ENCODE peak calls at places on chromosome 7, in six cellular contexts. F is cardiac fibroblast; Y is AG08396; R is CD8-positive, alpha-beta T cell; I is stimulated activated CD8-positive, alpha-beta memory T cell treated with anti-CD3 and anti-CD28 coated beads, Interleukin-15, amount 100 ng/mL, for 24 hours; H is SK-N-MC. G is an unnamed sample.

GRCh38 chr7:36315309-36315948 is 74.2 kb upstream of the ANLN start:
- DNase-seq in I (no peak), F (no peak), Y (no peak), H (no peak), R (no peak), G (no peak)

GRCh38 chr7:116433246-116433645 is 66.3 kb upstream of the CAV2 start:
- DNase-seq in H (no peak), I (no peak), F (peak; percentile 57), Y (no peak), R (no peak), G (no peak)

GRCh38 chr7:44293561-44294324 is 31.7 kb downstream of the CAMK2B start:
- DNase-seq in F (no peak), Y (no peak), H (no peak), R (peak; percentile 1), I (no peak), G (peak; percentile 31)

GRCh38 chr7:114979388-114979787 is 57.5 kb downstream of the MDFIC start:
- DNase-seq in R (no peak), H (no peak), Y (no peak), I (no peak), F (peak; percentile 77), G (no peak)

GRCh38 chr7:54183055-54183454 is 359.1 kb upstream of the VSTM2A start:
- DNase-seq in I (no peak), F (no peak), H (no peak), R (no peak), Y (no peak), G (no peak)

GRCh38 chr7:150439926-150440325 is 10.5 kb upstream of the GIMAP8 start:
- DNase-seq in I (no peak), H (no peak), R (no peak), F (peak; percentile 43), Y (no peak), G (no peak)

GRCh38 chr7:141431143-141431479 is 120.1 kb upstream of the AGK start:
- DNase-seq in R (no peak), H (no peak), Y (no peak), I (no peak), F (no peak), G (no peak)

GRCh38 chr7:105723582-105723981 is 142.3 kb upstream of the EFCAB10 start:
- DNase-seq in H (no peak), F (no peak), I (no peak), Y (no peak), R (no peak), G (no peak)

GRCh38 chr7:142300689-142301088 is 42.8 kb upstream of the PRSS58 start:
- DNase-seq in F (no peak), H (no peak), R (peak; percentile 40), Y (no peak), I (no peak), G (no peak)

GRCh38 chr7:28002638-28003037 is 178.0 kb downstream of the JAZF1 start:
- DNase-seq in H (no peak), R (no peak), I (no peak), Y (no peak), F (peak; percentile 46), G (no peak)

GRCh38 chr7:130814753-130815152 is 80.7 kb upstream of the KLF14 start:
- DNase-seq in F (peak; percentile 67), I (no peak), H (peak; percentile 32), Y (no peak), R (no peak), G (no peak)

G was measured in mesothelial cell of epicardium.